ENCODE peak calls at places on chromosomes 1 and 21, in four cellular contexts. G is HepG2, W is HCT116, U is H1. X is an unnamed sample.

GRCh38 chr1:115255154-115255553 is 82.9 kb downstream of the NGF start:
- DNase-seq in U (no peak), W (no peak), G (no peak), X (no peak)

GRCh38 chr1:227299238-227299637 is 19.1 kb downstream of the CDC42BPA start:
- DNase-seq in G (no peak), W (no peak), U (no peak), X (peak)

GRCh38 chr1:41726899-41727748 is 191.6 kb downstream of the HIVEP3 start:
- DNase-seq in W (no peak), U (no peak), G (peak), X (no peak)

GRCh38 chr1:37239225-37239740 is 205.0 kb upstream of the GRIK3 start:
- DNase-seq in W (no peak), U (no peak), G (no peak), X (no peak)

GRCh38 chr1:46489638-46490602 is at the start of gene DMBX1:
- DNase-seq in G (no peak), W (peak), U (no peak), X (peak)

GRCh38 chr1:14968251-14968812 is 185.2 kb upstream of the TMEM51 start:
- DNase-seq in G (no peak), U (no peak), W (no peak), X (no peak)

GRCh38 chr1:28343405-28343804 is 14.6 kb downstream of the MED18 start:
- DNase-seq in W (no peak), G (peak), U (no peak), X (no peak)

GRCh38 chr1:30877205-30877912 is 31.2 kb downstream of the SDC3 start:
- DNase-seq in U (no peak), G (no peak), W (no peak), X (no peak)

GRCh38 chr21:42068256-42068545 is 2.9 kb upstream of the UMODL1 start:
- DNase-seq in W (no peak), G (no peak), U (no peak), X (no peak)

GRCh38 chr1:56331892-56332567 is 247.3 kb downstream of the PLPP3 start:
- DNase-seq in G (peak), U (no peak), W (no peak), X (no peak)

GRCh38 chr1:111769517-111770146 is 13.9 kb downstream of the DDX20 start:
- DNase-seq in G (peak), W (peak), U (no peak), X (peak)

GRCh38 chr1:174165471-174166137 is 6.3 kb downstream of the RABGAP1L start:
- DNase-seq in W (no peak), U (no peak), G (no peak), X (no peak)

GRCh38 chr1:226664413-226665101 is 74.5 kb downstream of the ITPKB start:
- DNase-seq in U (no peak), W (no peak), G (no peak), X (peak)

GRCh38 chr1:103788377-103788776 is 38.7 kb downstream of the AMY1C start:
- DNase-seq in G (no peak), W (no peak), U (no peak), X (no peak)

GRCh38 chr1:42170779-42171621 is 6.5 kb upstream of the GUCA2A start:
- DNase-seq in U (no peak), W (no peak), G (no peak), X (no peak)

GRCh38 chr21:44013380-44014088 is 1.4 kb downstream of the TRAPPC10 start:
- DNase-seq in U (no peak), W (no peak), G (no peak), X (peak)

GRCh38 chr1:27157194-27157593 is 2.3 kb upstream of the SLC9A1 start:
- DNase-seq in W (no peak), G (no peak), U (no peak), X (no peak)

GRCh38 chr1:57363643-57364042 is 60.2 kb downstream of the DAB1 start:
- DNase-seq in G (no peak), W (no peak), U (no peak), X (no peak)

GRCh38 chr1:153361129-153362109 is 3.8 kb downstream of the S100A9 start:
- DNase-seq in G (no peak), W (no peak), U (no peak), X (no peak)

GRCh38 chr1:234973426-234974250 is 155.0 kb downstream of the TOMM20 start:
- DNase-seq in G (no peak), U (no peak), W (no peak), X (no peak)

GRCh38 chr1:167272375-167272957 is 51.8 kb downstream of the POU2F1 start:
- DNase-seq in U (no peak), G (no peak), W (no peak), X (no peak)

GRCh38 chr1:38045431-38046332 is 911 bp downstream of the POU3F1 start:
- DNase-seq in G (no peak), W (no peak), U (no peak), X (no peak)

GRCh38 chr1:196777603-196778002 is 3.0 kb downstream of the CFHR3 start:
- DNase-seq in U (no peak), W (no peak), G (no peak), X (no peak)

GRCh38 chr1:81681104-81681503 is 119.6 kb upstream of the ADGRL2 start:
- DNase-seq in W (no peak), G (no peak), U (no peak), X (no peak)

GRCh38 chr1:26838474-26839338 is 12.2 kb downstream of the ZDHHC18 start:
- DNase-seq in U (no peak), W (no peak), G (peak), X (no peak)

GRCh38 chr1:213123087-213123486 is 72.0 kb downstream of the RPS6KC1 start:
- DNase-seq in W (no peak), U (no peak), G (no peak), X (no peak)

GRCh38 chr1:218674280-218674773 is 329.2 kb downstream of the TGFB2 start:
- DNase-seq in U (peak), G (peak), W (peak), X (peak)

GRCh38 chr21:46340998-46341397 is 17.0 kb downstream of the PCNT start:
- DNase-seq in U (no peak), W (no peak), G (no peak), X (no peak)

GRCh38 chr1:147717051-147717705 is 43.2 kb downstream of the GJA5 start:
- DNase-seq in G (peak), W (peak), U (no peak), X (peak)

GRCh38 chr1:234597894-234598293 is 12.1 kb downstream of the IRF2BP2 start:
- DNase-seq in G (peak), U (no peak), W (no peak), X (peak)

GRCh38 chr21:28821276-28822063 is 171.2 kb downstream of the LTN1 start:
- DNase-seq in U (no peak), W (no peak), G (no peak), X (no peak)

GRCh38 chr21:41786521-41786987 is 19.7 kb upstream of the RIPK4 start:
- DNase-seq in U (no peak), W (no peak), G (no peak), X (no peak)

GRCh38 chr1:33365560-33365997 is 44.7 kb upstream of the A3GALT2 start:
- DNase-seq in G (no peak), W (no peak), U (no peak), X (no peak)

GRCh38 chr1:6966326-6966725 is 181.1 kb downstream of the CAMTA1 start:
- DNase-seq in W (no peak), U (no peak), G (no peak), X (no peak)

GRCh38 chr1:2448098-2448445 is 28.0 kb upstream of the PLCH2 start:
- DNase-seq in U (no peak), G (peak), W (no peak), X (no peak)

GRCh38 chr21:41943468-41944250 is 10.2 kb downstream of the C2CD2 start:
- DNase-seq in U (no peak), G (no peak), W (no peak), X (no peak)

DNA sequence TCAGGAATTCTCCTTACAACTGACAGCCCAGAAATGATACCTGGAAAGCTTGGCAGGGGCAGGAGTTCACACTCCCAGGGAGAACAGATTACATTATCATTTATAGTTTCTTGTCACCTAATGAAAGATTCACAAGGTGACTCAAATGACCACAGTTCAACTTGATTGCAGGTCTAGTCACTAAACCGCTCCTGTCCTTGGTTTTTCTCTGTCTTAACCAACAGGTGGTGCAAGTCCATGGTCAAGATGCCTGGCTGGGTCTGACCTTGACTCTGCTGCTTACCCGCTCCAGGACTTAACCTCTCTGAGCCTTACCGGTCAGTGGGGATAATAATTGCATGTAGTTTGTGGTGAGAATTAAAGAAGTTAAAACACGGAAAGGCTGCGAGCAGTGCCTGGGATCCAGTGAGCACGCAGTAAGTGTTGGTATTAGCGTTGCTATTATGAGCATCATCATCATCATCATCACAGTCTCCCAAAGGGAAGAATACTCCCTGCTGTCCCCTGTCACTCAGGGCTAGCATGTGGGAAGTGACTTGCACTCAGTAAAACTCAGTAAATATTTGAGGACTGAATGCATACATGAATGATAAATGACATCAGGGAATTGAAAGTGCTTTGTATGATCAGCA is 125.4 kb upstream of the CD34 start:
- DNase-seq in G (peak), W (peak), U (no peak), X (peak)
- TF ChIP-seq JUND in G (no peak), W (no peak), U (no peak), X (no peak)

GRCh38 chr1:116770625-116771024 is 16.4 kb downstream of the CD2 start:
- DNase-seq in G (no peak), U (no peak), W (no peak), X (no peak)

GRCh38 chr1:116777831-116778830 is 23.9 kb downstream of the CD2 start:
- DNase-seq in U (no peak), W (no peak), G (peak), X (no peak)

GRCh38 chr1:116771997-116772647 is 17.9 kb downstream of the CD2 start:
- DNase-seq in U (no peak), G (no peak), W (no peak), X (no peak)

GRCh38 chr1:116772648-116773045 is 18.4 kb downstream of the CD2 start:
- DNase-seq in W (no peak), U (no peak), G (no peak), X (peak)

DNA sequence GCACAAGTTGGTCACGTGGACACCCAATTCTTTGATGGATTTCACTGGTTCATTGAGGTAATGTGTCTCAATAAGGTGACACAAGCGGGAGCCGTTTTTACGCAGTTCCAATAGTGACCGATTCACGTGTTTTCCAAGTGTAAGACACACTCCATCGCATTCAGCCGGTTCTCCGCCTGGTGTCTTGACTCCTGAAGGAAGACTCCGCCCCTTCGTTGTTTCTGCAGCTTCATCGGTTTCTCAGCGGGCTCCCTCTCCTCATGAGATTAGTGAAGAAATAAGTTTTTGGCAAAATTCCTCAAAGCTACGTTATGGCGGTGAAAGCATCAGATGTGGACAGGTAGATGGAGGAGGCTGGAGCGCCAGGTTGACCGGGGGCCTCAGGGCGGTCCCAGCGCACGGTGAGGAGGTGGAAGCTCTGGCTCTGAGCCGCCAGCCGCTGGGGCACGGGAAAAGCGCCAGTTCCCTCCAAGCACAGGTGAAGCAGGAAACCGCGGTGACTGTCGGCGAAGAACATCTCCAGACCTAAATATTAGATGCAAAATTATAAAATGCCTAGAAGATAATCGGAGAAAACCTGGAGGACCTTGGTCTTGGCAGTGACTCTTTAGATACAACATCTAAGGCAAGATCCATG is 21.0 kb downstream of the CD2 start:
- DNase-seq in U (no peak), G (no peak), W (no peak), X (no peak)
- TF ChIP-seq JUND in U (no peak), G (no peak), W (no peak), X (no peak)

GRCh38 chr1:23456226-23456625 is 27.8 kb downstream of the ASAP3 start:
- DNase-seq in U (no peak), W (no peak), G (no peak), X (no peak)
- TF ChIP-seq JUND in U (no peak), W (no peak), G (no peak), X (no peak)

GRCh38 chr1:75198761-75199160 is 64.6 kb downstream of the LHX8 start:
- DNase-seq in W (no peak), G (no peak), U (no peak), X (no peak)

GRCh38 chr1:75202751-75203150 is 68.6 kb downstream of the LHX8 start:
- DNase-seq in W (no peak), G (no peak), U (no peak), X (no peak)

GRCh38 chr1:75203415-75204277 is 69.5 kb downstream of the LHX8 start:
- DNase-seq in U (no peak), W (peak), G (peak), X (peak)

GRCh38 chr1:75198163-75198562 is 64.0 kb downstream of the LHX8 start:
- DNase-seq in G (peak), W (no peak), U (no peak), X (no peak)
- TF ChIP-seq JUND in G (no peak), W (no peak), U (no peak), X (no peak)

GRCh38 chr1:76587213-76587612 is 280.1 kb upstream of the ST6GALNAC5 start:
- DNase-seq in W (no peak), G (no peak), U (no peak), X (no peak)
- TF ChIP-seq JUND in W (no peak), G (no peak), U (no peak), X (no peak)

DNA sequence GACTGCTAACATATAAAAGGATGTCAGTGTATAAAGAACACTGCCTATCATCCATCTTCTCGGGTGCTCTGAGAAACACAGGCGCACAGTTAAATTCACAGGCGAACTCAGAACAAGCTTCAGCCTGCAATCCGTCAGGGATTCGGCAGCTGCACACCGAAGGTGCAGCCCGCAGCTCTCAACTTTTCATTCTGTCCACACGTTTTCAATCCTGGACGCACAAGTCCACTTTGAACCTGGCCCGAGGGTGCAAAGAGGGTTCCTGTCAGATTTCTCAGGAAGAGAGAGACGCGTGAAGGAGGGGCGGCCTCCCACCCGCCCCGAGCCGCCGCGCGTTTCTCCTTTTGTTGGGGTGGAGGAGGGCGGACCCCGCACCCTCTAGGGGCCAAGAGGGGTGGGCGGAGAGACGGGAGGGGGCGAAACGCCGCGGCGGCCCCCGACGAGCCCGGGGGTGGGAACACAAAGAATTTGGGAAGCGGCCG is 724 bp downstream of the DOCK7 start:
- DNase-seq in U (no peak), W (no peak), G (peak), X (no peak)
- TF ChIP-seq JUND in U (no peak), W (no peak), G (no peak), X (no peak)

GRCh38 chr1:12518956-12519707 is 98.9 kb downstream of the DHRS3 start:
- DNase-seq in G (no peak), W (no peak), U (no peak), X (no peak)
- TF ChIP-seq JUND in G (no peak), W (no peak), U (no peak), X (no peak)

DNA sequence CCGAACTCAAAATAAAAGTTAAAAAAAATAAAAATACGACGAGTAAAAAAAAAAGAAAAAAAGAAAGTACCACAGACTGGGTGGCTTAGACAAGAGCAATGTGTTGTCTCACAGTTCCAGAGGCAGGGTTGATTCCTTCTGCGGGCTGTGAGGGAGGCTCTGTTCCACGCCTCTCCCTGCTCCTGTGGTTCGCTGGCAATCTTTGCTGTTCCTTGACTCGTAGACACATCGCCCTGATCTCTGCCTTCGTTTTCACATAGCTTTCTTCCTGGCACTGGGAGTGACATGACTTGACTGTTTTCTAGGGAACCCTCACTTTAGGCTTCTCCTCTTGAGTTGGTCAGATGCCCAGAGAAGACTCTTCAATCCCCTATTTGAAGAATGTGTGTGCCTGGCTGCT is 133.6 kb downstream of the TM2D1 start:
- DNase-seq in G (no peak), W (no peak), U (no peak), X (no peak)
- TF ChIP-seq JUND in G (no peak), W (no peak), U (no peak), X (no peak)

GRCh38 chr1:109625601-109626560 is 6.2 kb downstream of the AMPD2 start:
- DNase-seq in U (no peak), W (no peak), G (no peak), X (no peak)
- TF ChIP-seq JUND in U (no peak), W (no peak), G (no peak), X (no peak)

X was measured in T47D.